ENCODE peak calls at places on chromosomes 5 and 9, in nine cellular contexts. V, Z, P, L, W, E, Q, I and K are unnamed samples.

GRCh38 chr5:93607367-93608258 is 24.6 kb downstream of the NR2F1 start:
- DNase-seq in I (no peak), V (no peak), Z (no peak), L (peak), P (peak), Q (no peak), W (peak), E (peak), K (no peak)

GRCh38 chr5:125439243-125439642 is 692.8 kb upstream of the ZNF608 start:
- DNase-seq in Q (no peak), W (no peak), Z (no peak), P (no peak), L (no peak), V (no peak), I (no peak), E (no peak), K (no peak)

GRCh38 chr9:127749090-127749787 is 14.1 kb upstream of the TOR2A start:
- DNase-seq in W (no peak), E (no peak), L (no peak), Q (no peak), I (no peak), V (no peak), Z (no peak), P (no peak), K (no peak)

GRCh38 chr5:32505718-32506117 is 61.2 kb upstream of the ZFR start:
- DNase-seq in W (no peak), V (peak), L (no peak), Z (no peak), E (no peak), I (no peak), Q (no peak), P (no peak), K (peak)

GRCh38 chr5:1186351-1187233 is 14.8 kb upstream of the SLC6A19 start:
- DNase-seq in W (no peak), P (no peak), E (peak), Q (no peak), V (peak), Z (no peak), I (no peak), L (no peak), K (no peak)

GRCh38 chr5:76811214-76811613 is 7.6 kb upstream of the F2RL1 start:
- DNase-seq in P (no peak), L (no peak), W (no peak), Q (no peak), E (no peak), I (no peak), V (no peak), Z (no peak), K (no peak)

GRCh38 chr9:76808636-76809035 is 44.4 kb downstream of the PCA3 start:
- DNase-seq in E (no peak), I (no peak), Q (no peak), V (no peak), Z (no peak), W (no peak), P (no peak), L (no peak), K (no peak)

GRCh38 chr5:1916041-1917001 is 33.6 kb upstream of the IRX4 start:
- DNase-seq in V (no peak), I (no peak), L (no peak), Z (no peak), E (no peak), W (no peak), P (no peak), Q (no peak), K (no peak)

GRCh38 chr9:129263836-129264235 is 85.8 kb upstream of the IER5L start:
- DNase-seq in P (no peak), Z (no peak), Q (no peak), W (no peak), I (no peak), V (no peak), E (no peak), L (no peak), K (no peak)

GRCh38 chr5:131525805-131526204 is 109.2 kb downstream of the RAPGEF6 start:
- DNase-seq in L (no peak), Z (no peak), P (no peak), W (no peak), Q (no peak), I (no peak), V (no peak), E (no peak), K (no peak)

GRCh38 chr9:131273791-131274673 is 2.3 kb downstream of the FAM78A start:
- DNase-seq in P (no peak), W (no peak), I (no peak), E (no peak), L (no peak), Q (no peak), Z (no peak), V (no peak), K (no peak)

GRCh38 chr9:12775963-12776774 is 1.3 kb downstream of the LURAP1L start:
- DNase-seq in Q (no peak), V (peak), Z (peak), W (peak), E (no peak), I (peak), L (peak), P (peak), K (peak)

GRCh38 chr5:96297867-96298266 is 135.2 kb downstream of the PCSK1 start:
- DNase-seq in Z (no peak), Q (no peak), I (peak), E (no peak), L (no peak), W (no peak), P (no peak), V (no peak), K (peak)